ENCODE peak calls at places on chromosomes 6 and 20, in four cellular contexts. X is heart right ventricle, M is cardiac muscle cell, H is left lung. J is an unnamed sample.
A peak's percentile ranks its signal among the peaks of the same experiment; 100 is the strongest.

GRCh38 chr20:35663516-35663812 is 1.2 kb downstream of the CPNE1 start:
- DNase-seq in M (no peak), X (no peak), H (no peak), J (no peak)

GRCh38 chr20:22226849-22227248 is 357.5 kb downstream of the FOXA2 start:
- DNase-seq in M (no peak), H (no peak), X (no peak), J (no peak)

GRCh38 chr6:22827760-22828159 is 258.4 kb downstream of the HDGFL1 start:
- DNase-seq in H (no peak), X (no peak), M (no peak), J (no peak)

GRCh38 chr6:139150915-139151314 is 16.0 kb downstream of the HECA start:
- DNase-seq in M (no peak), H (no peak), X (no peak), J (no peak)

GRCh38 chr6:152572395-152573061 is 64.6 kb downstream of the SYNE1 start:
- DNase-seq in H (no peak), X (no peak), M (no peak), J (no peak)

GRCh38 chr6:166308769-166309589 is 787 bp upstream of the PRR18 start:
- DNase-seq in M (no peak), H (no peak), X (no peak), J (no peak)

GRCh38 chr6:46501136-46502089 is 10.2 kb upstream of the RCAN2 start:
- DNase-seq in M (no peak), H (no peak), X (no peak), J (no peak)

GRCh38 chr20:54140067-54140466 is 33.7 kb downstream of the CYP24A1 start:
- DNase-seq in H (no peak), X (no peak), M (no peak), J (no peak)

GRCh38 chr20:46494077-46494476 is 19.3 kb downstream of the ZNF334 start:
- DNase-seq in X (no peak), M (no peak), H (no peak), J (no peak)

GRCh38 chr20:51176446-51176845 is 153.5 kb upstream of the KCNG1 start:
- DNase-seq in X (no peak), H (no peak), M (no peak), J (no peak)

GRCh38 chr6:1263039-1263849 is 48.7 kb upstream of the FOXQ1 start:
- DNase-seq in M (no peak), X (no peak), H (no peak), J (no peak)

GRCh38 chr6:12291785-12292604 is 1.8 kb downstream of the EDN1 start:
- DNase-seq in M (no peak), X (no peak), H (no peak), J (no peak)

GRCh38 chr6:126107475-126108121 is 121.3 kb downstream of the TRMT11 start:
- DNase-seq in M (no peak), H (no peak), X (no peak), J (no peak)

GRCh38 chr6:62570372-62570771 is 284.3 kb upstream of the KHDRBS2 start:
- DNase-seq in X (no peak), H (no peak), M (no peak), J (no peak)

GRCh38 chr6:95596021-95596420 is 18.7 kb downstream of the MANEA start:
- DNase-seq in M (no peak), X (no peak), H (no peak), J (no peak)

GRCh38 chr20:46835418-46835817 is 59.2 kb upstream of the EYA2 start:
- DNase-seq in X (no peak), M (no peak), H (no peak), J (no peak)

GRCh38 chr20:59359908-59360307 is 59.5 kb downstream of the EDN3 start:
- DNase-seq in H (no peak), X (no peak), M (no peak), J (no peak)

GRCh38 chr6:30548375-30548774 is 7.9 kb downstream of the GNL1 start:
- DNase-seq in X (no peak), H (no peak), M (no peak), J (no peak)

GRCh38 chr6:20411953-20412352 is 10.3 kb downstream of the E2F3 start:
- DNase-seq in M (no peak), H (no peak), X (no peak), J (no peak)

GRCh38 chr20:1949306-1949705 is 44.6 kb downstream of the PDYN start:
- DNase-seq in H (no peak), X (no peak), M (no peak), J (no peak)

GRCh38 chr6:44270526-44271405 is 516 bp downstream of the TMEM151B start:
- DNase-seq in X (no peak), M (peak; percentile 80), H (no peak), J (peak; percentile 55)

GRCh38 chr6:5958948-5959347 is 47.8 kb downstream of the NRN1 start:
- DNase-seq in H (no peak), M (no peak), X (no peak), J (no peak)

GRCh38 chr6:5961836-5962235 is 44.9 kb downstream of the NRN1 start:
- DNase-seq in H (no peak), X (no peak), M (no peak), J (no peak)

GRCh38 chr6:5960456-5960855 is 46.3 kb downstream of the NRN1 start:
- DNase-seq in M (no peak), H (no peak), X (no peak), J (no peak)

GRCh38 chr6:5962794-5963193 is 43.9 kb downstream of the NRN1 start:
- DNase-seq in H (no peak), X (no peak), M (no peak), J (no peak)

GRCh38 chr6:5956939-5957338 is 49.8 kb downstream of the NRN1 start:
- DNase-seq in M (no peak), X (no peak), H (no peak), J (no peak)
- TF ChIP-seq CTCF in M (no peak), X (no peak), H (no peak), J (no peak)

GRCh38 chr20:5316188-5317158 is at the start of gene PROKR2:
- DNase-seq in X (no peak), M (peak; percentile 43), H (no peak), J (no peak)
- TF ChIP-seq CTCF in X (peak; percentile 7), M (peak; percentile 7), H (no peak), J (peak; percentile 23)

DNA sequence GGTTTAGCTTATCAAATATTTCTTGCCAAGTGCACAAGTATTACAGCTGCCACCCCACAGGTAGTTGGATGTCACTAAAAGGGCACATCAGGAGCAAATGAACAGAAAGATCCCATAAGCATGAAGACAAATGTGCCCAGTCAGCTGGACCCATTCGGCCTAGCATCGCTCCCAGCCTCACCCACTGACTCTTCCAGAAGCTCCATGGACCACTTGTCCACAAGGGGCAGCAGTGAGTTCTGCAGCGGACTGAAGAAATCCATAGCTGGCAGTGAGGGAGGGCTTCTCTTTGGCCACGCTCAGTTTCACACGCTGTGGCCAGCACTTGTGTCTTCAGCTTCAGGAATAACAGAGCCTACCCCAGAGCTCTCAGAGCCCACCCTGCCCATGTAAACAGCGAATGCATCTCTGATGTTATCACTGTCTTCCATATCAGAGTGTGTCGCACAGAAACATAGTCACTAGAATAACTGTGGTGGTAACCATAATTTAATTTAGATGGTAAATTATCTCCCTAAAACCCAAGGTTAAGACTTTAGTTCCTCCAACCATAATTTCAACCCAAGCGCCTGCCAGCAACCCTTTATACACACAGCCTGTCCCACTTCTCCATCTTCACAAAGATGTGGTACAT is 15.8 kb downstream of the CGA start:
- DNase-seq in X (peak; percentile 52), M (peak; percentile 75), H (peak; percentile 37), J (peak; percentile 24)
- TF ChIP-seq CTCF in X (peak; percentile 83), M (peak; percentile 99), H (peak; percentile 79), J (peak; percentile 78)

DNA sequence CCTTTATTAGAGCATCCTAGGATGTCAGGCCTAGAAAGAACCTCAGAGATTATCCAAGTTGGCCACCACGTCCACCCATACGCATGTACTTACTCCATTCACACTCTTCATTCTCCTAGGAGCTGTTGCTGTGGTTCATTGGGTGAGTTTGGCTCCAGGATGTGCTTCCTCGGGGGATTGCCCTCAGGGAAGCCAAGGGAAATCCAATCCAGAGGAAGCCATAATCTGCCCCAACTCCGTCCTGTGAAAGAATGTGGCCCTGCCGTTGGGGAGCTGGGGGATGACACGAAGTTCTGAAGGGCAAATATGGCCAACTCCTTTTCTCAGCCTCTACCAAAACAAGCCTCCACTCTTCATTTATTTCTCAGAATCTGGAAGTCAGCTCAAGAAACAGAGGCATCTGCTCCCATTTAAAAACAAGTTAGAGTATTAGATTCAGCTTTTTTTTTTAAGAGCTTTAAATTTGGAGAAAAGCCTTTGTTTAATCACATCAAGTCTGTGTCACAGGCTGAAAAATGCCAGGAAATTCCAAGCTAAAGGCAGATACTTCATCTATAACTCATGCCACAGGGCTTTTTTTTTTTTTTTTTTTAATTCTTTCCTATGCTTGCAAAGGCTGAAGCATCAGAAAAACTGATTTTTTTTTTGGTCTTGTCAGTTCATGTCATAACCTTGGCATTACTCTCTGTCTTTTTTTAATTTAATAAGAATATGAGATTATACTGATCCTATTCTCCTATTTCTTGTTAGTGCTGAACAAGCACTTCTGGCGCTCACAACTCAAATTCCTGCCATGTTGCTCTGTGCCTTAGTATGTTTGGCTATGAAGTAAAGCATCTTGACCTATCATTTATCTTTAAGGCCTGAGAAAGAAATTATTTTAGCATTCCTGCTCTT is 480.9 kb upstream of the MARCKS start:
- DNase-seq in X (no peak), M (no peak), H (no peak), J (no peak)
- TF ChIP-seq CTCF in X (no peak), M (no peak), H (no peak), J (no peak)

GRCh38 chr6:37607949-37608348 is 89.7 kb downstream of the MDGA1 start:
- DNase-seq in M (peak; percentile 30), H (no peak), X (no peak), J (no peak)
- TF ChIP-seq CTCF in M (peak; percentile 67), H (no peak), X (peak; percentile 21), J (peak; percentile 59)

GRCh38 chr6:38489951-38490350 is 149.8 kb downstream of the BTBD9 start:
- DNase-seq in M (no peak), X (no peak), H (no peak), J (no peak)
- TF ChIP-seq CTCF in M (no peak), X (no peak), H (no peak), J (no peak)

GRCh38 chr6:68226460-68226859 is 408.6 kb upstream of the ADGRB3 start:
- DNase-seq in M (peak; percentile 23), X (no peak), H (no peak), J (no peak)
- TF ChIP-seq CTCF in M (peak; percentile 48), X (no peak), H (no peak), J (peak; percentile 18)

DNA sequence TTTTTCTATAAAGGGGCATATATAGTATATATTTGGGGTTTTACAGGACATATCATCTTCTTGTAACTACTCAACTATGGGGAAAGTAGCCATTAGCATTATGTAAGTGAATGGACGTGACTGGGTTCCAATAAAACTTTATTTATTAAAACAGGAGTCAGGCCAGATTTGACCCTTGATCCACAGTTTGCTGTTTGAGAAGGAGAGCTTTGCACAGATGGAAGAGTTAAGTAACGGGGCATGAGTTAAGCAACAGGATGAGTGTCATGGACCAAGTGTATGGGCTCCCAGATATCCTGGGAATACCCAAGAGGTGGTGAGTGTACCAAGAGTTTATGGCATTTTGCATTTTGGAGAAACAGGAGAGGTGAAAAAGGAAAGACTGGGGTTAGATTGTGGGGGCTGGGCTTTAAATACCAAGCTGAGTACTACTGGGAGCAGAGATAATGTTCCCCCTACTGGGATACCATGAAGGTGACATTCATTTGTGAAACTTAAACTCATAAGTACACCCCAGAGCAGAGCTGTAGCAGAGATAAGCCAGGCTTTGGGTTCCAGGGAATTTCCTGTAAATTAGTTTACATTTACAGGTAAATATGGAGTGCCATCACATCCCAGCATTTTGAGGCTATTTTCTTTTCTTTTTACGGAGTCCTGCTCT is 18.5 kb upstream of the SCUBE3 start:
- DNase-seq in H (no peak), M (no peak), X (no peak), J (no peak)
- TF ChIP-seq CTCF in H (no peak), M (no peak), X (no peak), J (no peak)

J was measured in mesothelial cell of epicardium.